ENCODE peak calls at places on chromosomes 1 and 21, in eight cellular contexts. V is right atrium auricular region, Z is BE2C, R is fibroblast of lung, C is ovary, D is HL-60, I is AG09309, Y is astrocyte of the spinal cord. L is an unnamed sample.

GRCh38 chr1:203408485-203409229 is 57.7 kb upstream of the FMOD start:
- DNase-seq in V (peak), Z (no peak), R (peak), C (peak), D (no peak), I (peak), Y (peak), L (peak)

GRCh38 chr1:81151300-81151699 is 649.4 kb upstream of the ADGRL2 start:
- DNase-seq in V (no peak), Z (no peak), R (peak), C (no peak), D (no peak), I (no peak), Y (no peak), L (no peak)

GRCh38 chr1:95730986-95731385 is 497.0 kb downstream of the RWDD3 start:
- DNase-seq in V (no peak), Z (no peak), R (no peak), C (no peak), D (no peak), I (no peak), Y (no peak), L (no peak)

GRCh38 chr21:8993943-8994639 is 1527.3 kb upstream of the TPTE start:
- DNase-seq in V (no peak), Z (peak), R (peak), C (no peak), D (no peak), I (no peak), Y (no peak), L (no peak)

GRCh38 chr21:27406297-27407009 is 439.6 kb upstream of the ADAMTS5 start:
- DNase-seq in V (no peak), Z (no peak), R (peak), C (no peak), D (no peak), I (peak), Y (peak), L (no peak)

GRCh38 chr1:181987334-181987870 is 74.1 kb downstream of the ZNF648 start:
- DNase-seq in V (no peak), Z (no peak), R (no peak), C (no peak), D (no peak), I (no peak), Y (no peak), L (no peak)

GRCh38 chr1:187838335-187839293 is 1009.9 kb downstream of the PLA2G4A start:
- DNase-seq in V (no peak), Z (no peak), R (no peak), C (no peak), D (no peak), I (no peak), Y (no peak), L (no peak)

GRCh38 chr1:54112969-54113368 is 39.8 kb downstream of the CDCP2 start:
- DNase-seq in V (no peak), Z (no peak), R (no peak), C (no peak), D (no peak), I (no peak), Y (no peak), L (no peak)

GRCh38 chr1:235855811-235856429 is 10.8 kb downstream of the LYST start:
- DNase-seq in V (no peak), Z (no peak), R (peak), C (no peak), D (no peak), I (no peak), Y (no peak), L (no peak)

GRCh38 chr1:3139451-3139852 is 70.4 kb downstream of the PRDM16 start:
- DNase-seq in V (no peak), Z (no peak), R (no peak), C (no peak), D (no peak), I (no peak), Y (no peak), L (no peak)

GRCh38 chr21:29077651-29078090 is 4.2 kb upstream of the CCT8 start:
- DNase-seq in V (no peak), Z (no peak), R (peak), C (no peak), D (no peak), I (no peak), Y (peak), L (no peak)

GRCh38 chr1:227944066-227944930 is 3.4 kb downstream of the WNT9A start:
- DNase-seq in V (peak), Z (no peak), R (peak), C (no peak), D (no peak), I (no peak), Y (peak), L (no peak)

GRCh38 chr21:43278359-43278758 is 109.6 kb downstream of the CRYAA start:
- DNase-seq in V (no peak), Z (no peak), R (no peak), C (peak), D (no peak), I (no peak), Y (no peak), L (no peak)

GRCh38 chr1:116836099-116836498 is 73.6 kb upstream of the PTGFRN start:
- DNase-seq in V (no peak), Z (no peak), R (no peak), C (no peak), D (no peak), I (no peak), Y (no peak), L (no peak)

GRCh38 chr1:185672719-185673360 is 61.4 kb upstream of the HMCN1 start:
- DNase-seq in V (no peak), Z (no peak), R (no peak), C (no peak), D (no peak), I (no peak), Y (no peak), L (no peak)

GRCh38 chr1:215631489-215631888 is 64.4 kb downstream of the KCTD3 start:
- DNase-seq in V (no peak), Z (peak), R (peak), C (peak), D (no peak), I (peak), Y (peak), L (no peak)

GRCh38 chr1:231636157-231636556 is 9.6 kb downstream of the DISC1 start:
- DNase-seq in V (no peak), Z (peak), R (peak), C (peak), D (no peak), I (no peak), Y (peak), L (no peak)

GRCh38 chr1:33169290-33170055 is 12.4 kb downstream of the TRIM62 start:
- DNase-seq in V (no peak), Z (no peak), R (peak), C (no peak), D (no peak), I (no peak), Y (peak), L (no peak)

GRCh38 chr21:41611966-41612606 is 104.1 kb upstream of the TMPRSS2 start:
- DNase-seq in V (no peak), Z (no peak), R (peak), C (no peak), D (peak), I (no peak), Y (no peak), L (no peak)

GRCh38 chr21:38219049-38219628 is 37.7 kb upstream of the KCNJ15 start:
- DNase-seq in V (peak), Z (peak), R (peak), C (peak), D (peak), I (peak), Y (peak), L (peak)

GRCh38 chr1:93546162-93546863 is 98.4 kb downstream of the FNBP1L start:
- DNase-seq in V (no peak), Z (no peak), R (no peak), C (no peak), D (no peak), I (no peak), Y (no peak), L (no peak)

GRCh38 chr1:203025721-203026665 is at the start of gene PPFIA4:
- DNase-seq in V (peak), Z (peak), R (peak), C (peak), D (peak), I (peak), Y (peak), L (peak)

GRCh38 chr1:115114308-115114707 is 25.0 kb upstream of the TSPAN2 start:
- DNase-seq in V (no peak), Z (peak), R (peak), C (no peak), D (no peak), I (no peak), Y (peak), L (no peak)

GRCh38 chr1:200483491-200484143 is 73.8 kb upstream of the ZNF281 start:
- DNase-seq in V (no peak), Z (no peak), R (peak), C (no peak), D (no peak), I (peak), Y (peak), L (peak)

GRCh38 chr1:23345920-23346319 is 1.8 kb upstream of the HNRNPR start:
- DNase-seq in V (no peak), Z (no peak), R (no peak), C (no peak), D (no peak), I (no peak), Y (no peak), L (no peak)

GRCh38 chr1:204837440-204838084 is 33.1 kb upstream of the NFASC start:
- DNase-seq in V (no peak), Z (no peak), R (peak), C (peak), D (peak), I (peak), Y (peak), L (peak)

GRCh38 chr1:201020647-201021332 is 2.7 kb downstream of the KIF21B start:
- DNase-seq in V (no peak), Z (no peak), R (no peak), C (no peak), D (peak), I (no peak), Y (no peak), L (no peak)

GRCh38 chr1:107512836-107513235 is 372.0 kb downstream of the NTNG1 start:
- DNase-seq in V (no peak), Z (no peak), R (no peak), C (no peak), D (no peak), I (no peak), Y (no peak), L (no peak)

GRCh38 chr21:44924611-44925010 is 3.9 kb upstream of the ITGB2 start:
- DNase-seq in V (no peak), Z (no peak), R (no peak), C (no peak), D (no peak), I (no peak), Y (no peak), L (no peak)

GRCh38 chr21:42609806-42610205 is 43.6 kb upstream of the PDE9A start:
- DNase-seq in V (no peak), Z (peak), R (no peak), C (no peak), D (no peak), I (no peak), Y (no peak), L (no peak)

GRCh38 chr1:6205849-6206845 is at the start of gene RNF207:
- DNase-seq in V (no peak), Z (no peak), R (peak), C (peak), D (no peak), I (no peak), Y (peak), L (no peak)

GRCh38 chr1:31199924-31200323 is 39.8 kb downstream of the NKAIN1 start:
- DNase-seq in V (no peak), Z (no peak), R (no peak), C (no peak), D (no peak), I (no peak), Y (no peak), L (no peak)

GRCh38 chr1:16125483-16125882 is 30.4 kb downstream of the EPHA2 start:
- DNase-seq in V (no peak), Z (no peak), R (no peak), C (no peak), D (no peak), I (no peak), Y (no peak), L (no peak)

GRCh38 chr1:97066860-97067259 is 345.3 kb downstream of the PTBP2 start:
- DNase-seq in V (no peak), Z (no peak), R (no peak), C (no peak), D (no peak), I (no peak), Y (no peak), L (no peak)

GRCh38 chr21:45843426-45843825 is 138.1 kb upstream of the COL6A1 start:
- DNase-seq in V (no peak), Z (no peak), R (no peak), C (no peak), D (no peak), I (no peak), Y (no peak), L (no peak)

GRCh38 chr1:109649380-109649987 is 6.4 kb upstream of the GSTM4 start:
- DNase-seq in V (peak), Z (no peak), R (peak), C (peak), D (no peak), I (peak), Y (peak), L (no peak)
- TF ChIP-seq CTCF in V (no peak), Z (peak), R (peak), C (peak), D (no peak), I (peak), Y (peak), L (peak)

GRCh38 chr21:16250282-16250681 is 520.5 kb downstream of the USP25 start:
- DNase-seq in V (no peak), Z (no peak), R (no peak), C (no peak), D (no peak), I (no peak), Y (no peak), L (no peak)

GRCh38 chr21:16243396-16243795 is 513.6 kb downstream of the USP25 start:
- DNase-seq in V (no peak), Z (no peak), R (no peak), C (no peak), D (no peak), I (no peak), Y (no peak), L (no peak)

GRCh38 chr21:16248705-16249104 is 518.9 kb downstream of the USP25 start:
- DNase-seq in V (no peak), Z (no peak), R (no peak), C (no peak), D (no peak), I (no peak), Y (no peak), L (no peak)
- H3K4me3 ChIP-seq in V (no peak), Z (no peak), R (no peak), C (no peak), D (no peak), I (no peak), Y (no peak), L (no peak)

GRCh38 chr1:178094752-178095645 is 1.1 kb downstream of the RASAL2 start:
- DNase-seq in V (no peak), Z (no peak), R (peak), C (no peak), D (no peak), I (peak), Y (peak), L (no peak)

GRCh38 chr1:178096421-178096820 is 2.5 kb downstream of the RASAL2 start:
- DNase-seq in V (no peak), Z (no peak), R (peak), C (no peak), D (no peak), I (no peak), Y (no peak), L (no peak)

GRCh38 chr1:178093958-178094751 is at the start of gene RASAL2:
- DNase-seq in V (peak), Z (peak), R (peak), C (peak), D (peak), I (no peak), Y (peak), L (no peak)

GRCh38 chr1:178091986-178092745 is 1.7 kb upstream of the RASAL2 start:
- DNase-seq in V (no peak), Z (no peak), R (peak), C (no peak), D (no peak), I (peak), Y (no peak), L (no peak)

DNA sequence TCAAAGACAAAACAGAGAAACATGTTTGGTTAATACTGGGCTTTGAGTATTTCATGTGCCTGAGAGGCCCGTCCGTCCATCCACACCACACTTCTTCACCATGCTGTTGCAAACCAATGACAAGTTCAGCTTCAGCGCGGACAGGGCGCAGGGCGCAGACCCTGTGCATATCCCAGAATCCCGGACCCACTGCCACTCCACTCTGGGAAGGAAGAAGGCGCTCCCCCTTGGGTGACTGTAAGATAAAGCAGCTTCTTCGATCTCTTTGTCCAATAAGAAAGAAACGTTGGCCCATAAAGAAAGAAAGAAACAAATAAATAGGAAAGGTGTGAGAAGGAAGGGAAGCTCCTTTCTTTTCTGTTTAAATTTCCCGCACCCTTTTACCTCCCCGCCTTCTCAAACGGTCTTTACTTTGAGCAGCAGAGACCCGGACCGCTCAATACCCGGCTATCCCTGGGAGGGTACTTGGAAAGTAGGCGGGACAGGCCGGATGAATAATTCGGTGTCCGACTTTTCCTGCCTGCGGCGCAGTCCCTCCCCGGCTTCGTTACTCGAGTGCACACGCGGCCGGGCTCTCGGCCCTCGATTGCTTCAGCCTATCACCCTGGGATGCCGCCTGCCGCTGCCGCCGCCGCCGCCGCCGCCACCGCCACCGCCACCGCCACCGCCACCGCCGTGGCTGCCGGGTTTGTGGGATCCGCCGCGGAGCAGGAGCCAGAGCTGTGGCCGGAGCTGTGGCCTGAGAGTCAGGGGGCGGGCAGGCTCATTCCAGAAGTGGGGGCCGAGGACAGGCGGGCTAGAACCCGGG is 550 bp upstream of the RASAL2 start:
- DNase-seq in V (peak), Z (peak), R (peak), C (peak), D (peak), I (peak), Y (peak), L (peak)
- TF ChIP-seq CTCF in V (no peak), Z (no peak), R (peak), C (no peak), D (no peak), I (no peak), Y (peak), L (no peak)

GRCh38 chr1:20496241-20496661 is 10.2 kb upstream of the CAMK2N1 start:
- DNase-seq in V (no peak), Z (no peak), R (peak), C (no peak), D (no peak), I (no peak), Y (peak), L (no peak)

GRCh38 chr1:20499105-20499504 is 8.8 kb downstream of the MUL1 start:
- DNase-seq in V (no peak), Z (no peak), R (no peak), C (no peak), D (no peak), I (no peak), Y (no peak), L (no peak)

GRCh38 chr1:20498116-20498515 is 9.8 kb downstream of the MUL1 start:
- DNase-seq in V (no peak), Z (no peak), R (no peak), C (no peak), D (no peak), I (no peak), Y (no peak), L (no peak)

GRCh38 chr1:20500716-20501115 is 7.2 kb downstream of the MUL1 start:
- DNase-seq in V (no peak), Z (no peak), R (no peak), C (no peak), D (no peak), I (no peak), Y (no peak), L (no peak)

DNA sequence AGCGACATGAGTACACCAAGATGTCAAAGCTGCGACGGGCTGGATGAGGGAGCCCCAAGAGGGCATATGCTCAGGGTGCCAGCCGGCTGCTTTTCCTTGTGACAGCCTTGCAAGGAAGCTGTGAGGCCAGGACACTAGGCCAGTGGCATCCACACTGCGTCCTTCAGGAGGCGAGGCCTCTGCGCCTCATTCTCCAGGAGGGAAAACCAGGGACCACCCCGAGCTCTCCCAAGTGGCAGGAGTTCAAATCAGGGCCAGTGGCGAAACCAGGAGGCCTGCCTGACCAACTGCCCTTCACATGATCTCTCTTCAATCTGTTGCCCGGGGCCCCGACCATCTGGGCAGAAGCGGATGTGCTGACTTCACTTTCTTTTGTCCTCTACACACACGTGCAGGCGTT is 8.2 kb downstream of the MUL1 start:
- DNase-seq in V (no peak), Z (no peak), R (no peak), C (no peak), D (no peak), I (no peak), Y (no peak), L (no peak)
- H3K4me3 ChIP-seq in V (no peak), Z (no peak), R (no peak), C (no peak), D (no peak), I (no peak), Y (no peak), L (no peak)

GRCh38 chr1:180623579-180624347 is 8.1 kb upstream of the XPR1 start:
- DNase-seq in V (no peak), Z (no peak), R (peak), C (no peak), D (no peak), I (no peak), Y (peak), L (no peak)
- TF ChIP-seq CTCF in V (no peak), Z (peak), R (peak), C (no peak), D (no peak), I (peak), Y (peak), L (peak)